ENCODE peak calls at places on chromosomes 3 and 15, in seven cellular contexts. V, F, J, D, E, X and L are unnamed samples.
A peak's percentile ranks its signal among the peaks of the same experiment; 100 is the strongest.

GRCh38 chr3:123458255-123458654 is 9.4 kb upstream of the ADCY5 start:
- DNase-seq in V (no peak), F (no peak), J (no peak), D (no peak), E (no peak), X (peak; percentile 2), L (no peak)

GRCh38 chr3:48470286-48470685 is 23.7 kb downstream of the ATRIP start:
- DNase-seq in V (no peak), F (no peak), J (no peak), D (no peak), E (no peak), X (no peak), L (no peak)

GRCh38 chr3:65448120-65448519 is 590.6 kb downstream of the MAGI1 start:
- DNase-seq in V (no peak), F (no peak), J (no peak), D (no peak), E (no peak), X (no peak), L (no peak)

GRCh38 chr3:99232696-99233095 is 331.2 kb upstream of the DCBLD2 start:
- DNase-seq in V (no peak), F (no peak), J (no peak), D (no peak), E (no peak), X (no peak), L (no peak)

GRCh38 chr15:31263751-31264533 is 62.7 kb upstream of the KLF13 start:
- DNase-seq in V (peak; percentile 89), F (peak; percentile 83), J (no peak), D (no peak), E (peak; percentile 58), X (peak; percentile 85), L (no peak)

GRCh38 chr3:143306419-143306818 is 186.8 kb downstream of the CHST2 start:
- DNase-seq in V (no peak), F (no peak), J (no peak), D (no peak), E (no peak), X (no peak), L (no peak)

GRCh38 chr3:43417133-43417532 is 130.8 kb downstream of the SNRK start:
- DNase-seq in V (no peak), F (no peak), J (no peak), D (no peak), E (no peak), X (no peak), L (no peak)

GRCh38 chr15:86837631-86838030 is 758.0 kb downstream of the AGBL1 start:
- DNase-seq in V (no peak), F (no peak), J (no peak), D (no peak), E (no peak), X (no peak), L (no peak)

GRCh38 chr15:99455796-99456160 is 110.0 kb upstream of the MEF2A start:
- DNase-seq in V (no peak), F (no peak), J (no peak), D (no peak), E (no peak), X (no peak), L (peak; percentile 6)

GRCh38 chr15:99016680-99017321 is 9.2 kb upstream of the PGPEP1L start:
- DNase-seq in V (no peak), F (no peak), J (peak; percentile 48), D (no peak), E (no peak), X (peak; percentile 72), L (no peak)

DNA sequence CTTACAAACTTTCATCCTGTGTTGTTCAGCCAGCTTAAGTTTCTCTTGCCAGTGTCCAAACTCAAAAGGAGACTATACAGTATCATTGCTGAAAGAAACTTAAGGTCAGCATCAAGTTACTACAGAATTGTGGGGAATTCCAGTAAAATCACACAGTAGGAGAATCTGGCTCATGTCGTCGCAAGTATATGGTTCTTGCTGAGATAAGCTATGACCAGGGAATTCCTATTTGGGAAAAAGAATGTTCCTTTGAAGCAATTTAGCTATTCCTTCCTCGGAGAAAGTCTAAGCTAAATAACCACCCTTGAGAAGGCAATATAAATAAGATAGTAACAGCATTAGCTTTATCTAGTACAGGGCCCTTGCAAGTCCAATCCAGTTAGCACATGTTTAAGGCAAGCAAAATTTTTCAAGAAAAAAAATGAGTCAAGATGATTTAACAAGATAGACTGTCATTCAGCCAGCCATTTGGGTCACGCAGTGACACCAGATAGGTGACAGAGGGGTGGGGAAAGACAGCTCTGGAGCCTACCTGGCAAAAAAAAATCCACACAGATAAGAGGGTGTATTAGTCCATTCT is 78.2 kb upstream of the THBS1 start:
- DNase-seq in V (no peak), F (no peak), J (no peak), D (no peak), E (no peak), X (no peak), L (no peak)
- H3K27ac ChIP-seq in V (no peak overlapping the region), F (no peak overlapping the region), J (no peak overlapping the region), D (no peak overlapping the region), E (peak overlapping the region; percentile 48), X (no peak overlapping the region), L (no peak overlapping the region)

GRCh38 chr3:62189376-62189698 is 184.0 kb downstream of the FEZF2 start:
- DNase-seq in V (no peak), F (no peak), J (no peak), D (no peak), E (no peak), X (no peak), L (no peak)

GRCh38 chr3:62184559-62184958 is 188.8 kb downstream of the FEZF2 start:
- DNase-seq in V (no peak), F (no peak), J (no peak), D (no peak), E (no peak), X (peak; percentile 69), L (no peak)

GRCh38 chr3:62188547-62189375 is 184.6 kb downstream of the FEZF2 start:
- DNase-seq in V (peak; percentile 69), F (peak; percentile 84), J (peak; percentile 58), D (peak; percentile 82), E (peak; percentile 74), X (peak; percentile 88), L (peak; percentile 64)

GRCh38 chr3:62183087-62183486 is 190.3 kb downstream of the FEZF2 start:
- DNase-seq in V (no peak), F (no peak), J (no peak), D (no peak), E (no peak), X (no peak), L (no peak)

DNA sequence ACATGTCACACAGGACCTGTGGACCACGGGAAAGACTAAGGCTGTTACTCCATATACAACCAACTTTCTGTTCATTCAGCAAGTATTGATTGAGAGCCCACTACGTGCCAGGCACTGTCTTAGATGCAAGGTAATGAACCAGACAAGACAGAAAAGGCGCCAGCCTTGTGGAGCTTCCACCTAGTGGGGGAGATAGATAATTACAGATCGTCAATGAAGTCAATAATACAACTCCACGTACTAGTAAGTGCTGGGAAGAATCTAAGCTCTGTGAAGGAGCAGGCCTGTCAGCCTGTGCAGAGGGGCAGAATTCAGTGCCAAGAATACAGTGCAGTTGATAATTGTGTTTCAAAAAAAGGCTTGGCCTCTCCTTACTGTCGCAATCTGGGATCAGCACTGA is 186.4 kb downstream of the FEZF2 start:
- DNase-seq in V (peak; percentile 14), F (no peak), J (peak; percentile 6), D (peak; percentile 36), E (no peak), X (no peak), L (no peak)
- TF ChIP-seq CTCF in V (peak; percentile 64), F (no peak), J (peak; percentile 21), D (peak; percentile 51), E (no peak), X (peak; percentile 42), L (peak; percentile 38)

DNA sequence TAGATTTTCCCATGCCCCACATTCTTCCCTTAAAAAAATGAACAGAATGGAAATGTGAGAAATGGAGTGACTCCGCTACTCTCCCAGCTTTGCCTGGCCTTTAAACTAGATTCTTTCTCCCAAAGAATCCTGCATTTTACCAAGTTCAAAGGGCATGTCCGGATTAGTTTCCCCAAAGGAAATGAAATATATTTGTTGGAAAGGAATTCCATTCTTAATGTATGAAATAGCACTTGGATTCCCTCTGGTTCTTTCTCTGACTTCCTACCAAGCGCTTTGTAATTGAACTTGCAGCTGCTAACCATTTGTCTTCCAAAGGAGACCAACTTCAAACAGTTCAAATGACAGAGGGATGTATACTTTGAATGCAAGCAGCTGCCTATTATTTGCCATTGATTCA is 18.9 kb downstream of the MAP2K1 start:
- DNase-seq in V (no peak), F (no peak), J (no peak), D (no peak), E (no peak), X (no peak), L (no peak)
- H3K27ac ChIP-seq in V (no peak overlapping the region), F (no peak overlapping the region), J (no peak overlapping the region), D (peak overlapping the region; percentile 60), E (no peak overlapping the region), X (no peak overlapping the region), L (no peak overlapping the region)

DNA sequence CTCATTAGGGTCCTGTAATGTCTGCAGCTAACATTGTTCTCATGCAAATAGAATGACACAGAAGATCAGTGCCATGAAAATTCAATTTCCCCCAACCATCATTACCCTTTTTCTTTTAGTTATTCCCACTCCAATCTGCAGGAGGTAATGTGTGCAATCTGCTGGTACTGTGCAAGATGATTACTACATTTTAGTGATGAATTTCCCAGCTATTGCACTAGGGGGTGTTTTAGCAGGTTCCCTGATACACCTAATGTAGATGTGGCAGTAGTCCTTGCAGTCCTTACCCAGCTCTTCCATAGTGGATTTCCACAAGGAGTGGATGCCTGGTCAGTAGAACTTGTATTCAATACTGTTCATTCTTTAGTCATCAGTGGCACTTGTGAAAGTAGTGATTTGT is 119.3 kb downstream of the ROBO2 start:
- DNase-seq in V (no peak), F (no peak), J (no peak), D (no peak), E (no peak), X (no peak), L (no peak)
- TF ChIP-seq CTCF in V (no peak), F (no peak), J (no peak), D (no peak), E (no peak), X (no peak), L (peak; percentile 44)

DNA sequence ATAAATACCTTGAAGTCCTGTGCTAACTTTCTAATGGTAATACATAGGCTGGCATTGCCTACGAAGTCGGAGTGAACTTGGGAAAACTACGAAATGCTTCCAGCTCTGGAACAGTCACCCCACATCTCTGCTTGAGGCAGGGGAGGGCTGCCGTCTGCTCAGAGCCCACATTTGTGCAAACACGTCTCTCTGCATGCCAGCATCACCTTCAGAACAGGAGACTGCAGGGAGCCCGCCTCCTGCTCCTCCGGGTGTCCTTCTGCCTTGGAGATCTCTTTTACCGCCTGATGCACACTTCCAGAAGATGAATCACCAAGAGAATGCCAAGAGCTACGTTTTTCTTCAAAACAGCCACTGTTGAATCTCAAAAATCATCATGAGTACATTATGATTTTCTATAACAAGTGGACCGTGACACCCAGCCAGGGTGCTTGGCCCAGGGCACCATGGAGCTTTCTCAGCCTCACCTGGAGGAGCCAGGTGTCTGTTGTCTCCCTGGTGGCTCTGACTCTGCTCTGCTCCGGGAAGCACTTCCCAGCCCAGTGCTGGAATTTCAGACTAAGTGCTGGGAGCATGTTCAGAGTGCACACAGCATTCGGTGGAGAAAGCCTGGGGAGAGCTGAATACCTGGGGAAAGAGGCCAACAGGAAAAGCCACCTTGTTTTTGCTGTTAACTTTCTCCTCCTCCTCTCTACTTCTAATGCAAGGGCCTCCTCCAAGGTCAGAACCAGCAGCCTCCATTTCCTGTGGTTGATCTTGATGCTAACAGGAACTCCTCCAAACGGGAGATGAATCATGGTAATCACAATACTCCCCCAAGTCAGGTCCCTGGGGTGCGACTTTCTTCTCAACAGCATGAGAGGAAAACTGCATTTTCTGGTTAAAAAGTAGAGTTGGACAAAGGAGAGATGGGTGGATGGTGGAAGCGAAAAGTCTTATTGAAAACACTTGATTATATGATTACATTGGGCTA is 467.7 kb downstream of the GABRG3 start:
- DNase-seq in V (no peak), F (no peak), J (no peak), D (no peak), E (no peak), X (no peak), L (no peak)
- H3K27ac ChIP-seq in V (no peak overlapping the region), F (no peak overlapping the region), J (no peak overlapping the region), D (no peak overlapping the region), E (no peak overlapping the region), X (no peak overlapping the region), L (no peak overlapping the region)

GRCh38 chr3:195117978-195118581 is 152.9 kb downstream of the XXYLT1 start:
- DNase-seq in V (no peak), F (no peak), J (no peak), D (no peak), E (no peak), X (no peak), L (no peak)
- TF ChIP-seq CTCF in V (peak; percentile 52), F (no peak), J (no peak), D (peak; percentile 46), E (no peak), X (no peak), L (peak; percentile 15)